ENCODE peak calls at places on chromosome 3, in four cellular contexts. U is tibial nerve, T is mesendoderm, D is cardiac muscle cell. F is an unnamed sample.

GRCh38 chr3:142281474-142281873 is 56.1 kb upstream of the GK5 start:
- DNase-seq in U (no peak), D (no peak), T (no peak), F (no peak)

GRCh38 chr3:111892070-111892469 is 33.0 kb downstream of the PHLDB2 start:
- DNase-seq in D (no peak), U (no peak), T (no peak), F (no peak)

GRCh38 chr3:13665582-13666226 is 116.8 kb downstream of the FBLN2 start:
- DNase-seq in D (no peak), U (no peak), T (no peak), F (no peak)

GRCh38 chr3:133872161-133872560 is 23.5 kb downstream of the RAB6B start:
- DNase-seq in U (no peak), T (no peak), D (no peak), F (no peak)

GRCh38 chr3:127743676-127744075 is 70.9 kb downstream of the ABTB1 start:
- DNase-seq in D (no peak), T (no peak), U (no peak), F (no peak)

GRCh38 chr3:129289201-129289921 is 10.7 kb downstream of the HMCES start:
- DNase-seq in T (no peak), U (no peak), D (peak), F (no peak)

GRCh38 chr3:5181479-5182141 is 5.9 kb upstream of the EDEM1 start:
- DNase-seq in U (no peak), D (no peak), T (no peak), F (no peak)

GRCh38 chr3:195001961-195002861 is 268.7 kb downstream of the XXYLT1 start:
- DNase-seq in U (peak), T (peak), D (peak), F (peak)

GRCh38 chr3:177137774-177138705 is 59.2 kb downstream of the TBL1XR1 start:
- DNase-seq in U (no peak), D (no peak), T (no peak), F (no peak)

GRCh38 chr3:177145402-177145801 is 51.9 kb downstream of the TBL1XR1 start:
- DNase-seq in U (no peak), T (no peak), D (no peak), F (no peak)

GRCh38 chr3:177144922-177145321 is 52.4 kb downstream of the TBL1XR1 start:
- DNase-seq in U (no peak), T (no peak), D (no peak), F (peak)

GRCh38 chr3:177141899-177142651 is 55.2 kb downstream of the TBL1XR1 start:
- DNase-seq in T (peak), U (no peak), D (no peak), F (peak)

GRCh38 chr3:177141471-177141870 is 55.8 kb downstream of the TBL1XR1 start:
- DNase-seq in T (no peak), U (no peak), D (no peak), F (no peak)
- H3K27ac ChIP-seq in T (no peak), U (no peak), D (no peak), F (no peak)

GRCh38 chr3:139309880-139310279 is 33.9 kb upstream of the MRPS22 start:
- DNase-seq in D (peak), U (no peak), T (no peak), F (no peak)
- H3K27ac ChIP-seq in D (no peak), U (no peak), T (no peak), F (no peak)

GRCh38 chr3:69997486-69998307 is 1.8 kb upstream of the SAMMSON start:
- DNase-seq in U (no peak), T (no peak), D (no peak), F (no peak)
- H3K27ac ChIP-seq in U (peak), T (no peak), D (no peak), F (no peak)

DNA sequence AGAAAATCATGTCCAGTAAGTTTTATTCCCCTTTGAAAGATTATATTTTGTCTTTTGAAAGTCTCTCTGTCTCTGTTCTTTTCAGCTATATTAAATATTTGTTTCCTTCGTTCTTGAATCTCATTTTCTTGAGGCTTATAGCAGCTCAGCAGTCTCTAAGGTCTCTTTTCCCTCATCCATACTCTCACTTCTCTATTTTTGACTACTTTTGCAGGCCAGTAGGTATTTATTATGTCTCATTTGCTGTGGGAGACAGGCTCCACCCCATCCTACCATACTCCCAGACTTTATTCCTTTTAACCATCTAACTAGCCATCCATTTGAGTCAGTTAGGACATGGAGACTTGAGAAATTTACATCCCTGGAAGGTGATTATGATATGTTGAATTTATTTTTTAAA is 71.0 kb downstream of the FILIP1L start:
- DNase-seq in T (no peak), D (no peak), U (no peak), F (no peak)
- H3K27ac ChIP-seq in T (no peak), D (no peak), U (peak), F (no peak)

GRCh38 chr3:72594615-72595215 is 253.5 kb downstream of the SHQ1 start:
- DNase-seq in D (no peak), T (no peak), U (no peak), F (no peak)
- H3K27ac ChIP-seq in D (no peak), T (no peak), U (peak), F (no peak)

DNA sequence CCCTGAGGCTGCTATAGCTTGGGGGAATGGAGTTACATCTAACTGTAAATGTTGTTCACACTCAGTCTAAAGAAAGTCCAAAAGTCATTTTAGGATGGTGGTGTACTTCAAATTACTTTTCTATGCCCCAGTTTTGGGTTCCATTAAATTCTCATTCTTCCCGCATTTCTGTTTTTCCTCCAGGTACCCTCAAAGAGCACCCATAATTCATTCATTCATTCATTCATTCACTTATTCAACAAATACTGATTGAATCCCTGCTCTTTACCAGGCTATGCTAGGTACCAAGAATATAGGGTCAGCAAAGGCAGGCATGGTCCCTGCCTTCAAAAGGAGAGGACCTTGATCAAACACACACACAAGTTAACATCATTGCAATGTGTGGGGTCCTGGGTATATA is 76.1 kb downstream of the CCNL1 start:
- DNase-seq in T (no peak), U (no peak), D (no peak), F (no peak)
- H3K27ac ChIP-seq in T (no peak), U (no peak), D (no peak), F (no peak)

GRCh38 chr3:23762214-23763039 is 43.3 kb upstream of the UBE2E1 start:
- DNase-seq in D (no peak), T (no peak), U (no peak), F (no peak)
- H3K27ac ChIP-seq in D (peak), T (no peak), U (peak), F (no peak)

GRCh38 chr3:62532796-62533195 is 159.4 kb upstream of the FEZF2 start:
- DNase-seq in D (no peak), T (no peak), U (no peak), F (no peak)
- H3K27ac ChIP-seq in D (no peak), T (no peak), U (no peak), F (no peak)